ENCODE peak calls at places on chromosomes 13 and 19, in four cellular contexts. D is GM23338, R is suprapubic skin, B is IMR-90. S is an unnamed sample. For H3K4me1, the result is how much of the 10 kb centered on the place peaks cover.

GRCh38 chr13:96984061-96984508 is 10.2 kb downstream of the OXGR1 start:
- DNase-seq in D (peak), R (no peak), B (no peak), S (peak)

GRCh38 chr13:44003481-44003880 is 123.8 kb downstream of the LACC1 start:
- DNase-seq in D (no peak), R (no peak), B (no peak), S (no peak)

GRCh38 chr19:19059018-19059836 is 4.6 kb upstream of the SLC25A42 start:
- DNase-seq in D (no peak), R (no peak), B (no peak), S (no peak)

GRCh38 chr13:111479412-111479811 is 159.0 kb downstream of the TEX29 start:
- DNase-seq in D (no peak), R (peak), B (no peak), S (no peak)

GRCh38 chr19:32252333-32252669 is 93.1 kb upstream of the ZNF507 start:
- DNase-seq in D (no peak), R (no peak), B (no peak), S (no peak)

GRCh38 chr19:18848860-18849661 is 17.3 kb downstream of the UPF1 start:
- DNase-seq in D (no peak), R (peak), B (peak), S (peak)

GRCh38 chr13:94464771-94465170 is 14.7 kb downstream of the DCT start:
- DNase-seq in D (no peak), R (no peak), B (no peak), S (peak)

GRCh38 chr19:35458821-35459391 is 10.8 kb downstream of the FFAR2 start:
- DNase-seq in D (no peak), R (no peak), B (no peak), S (no peak)

GRCh38 chr19:57841364-57841763 is 8.3 kb upstream of the ZNF587 start:
- DNase-seq in D (no peak), R (no peak), B (no peak), S (peak)

GRCh38 chr13:57666554-57666953 is 35.0 kb downstream of the PCDH17 start:
- DNase-seq in D (no peak), R (no peak), B (no peak), S (no peak)

GRCh38 chr19:48396871-48397176 is 3.4 kb downstream of the GRIN2D start:
- DNase-seq in D (no peak), R (no peak), B (no peak), S (no peak)

GRCh38 chr19:22260499-22260898 is 25.7 kb upstream of the ZNF729 start:
- DNase-seq in D (no peak), R (no peak), B (no peak), S (no peak)

GRCh38 chr19:28488006-28488405 is 724.9 kb downstream of the UQCRFS1 start:
- DNase-seq in D (peak), R (no peak), B (no peak), S (no peak)

GRCh38 chr19:35756373-35757230 is at the start of gene HSPB6:
- DNase-seq in D (peak), R (no peak), B (peak), S (peak)

GRCh38 chr19:31626941-31627340 is 277.7 kb upstream of the TSHZ3 start:
- DNase-seq in D (no peak), R (no peak), B (no peak), S (no peak)

DNA sequence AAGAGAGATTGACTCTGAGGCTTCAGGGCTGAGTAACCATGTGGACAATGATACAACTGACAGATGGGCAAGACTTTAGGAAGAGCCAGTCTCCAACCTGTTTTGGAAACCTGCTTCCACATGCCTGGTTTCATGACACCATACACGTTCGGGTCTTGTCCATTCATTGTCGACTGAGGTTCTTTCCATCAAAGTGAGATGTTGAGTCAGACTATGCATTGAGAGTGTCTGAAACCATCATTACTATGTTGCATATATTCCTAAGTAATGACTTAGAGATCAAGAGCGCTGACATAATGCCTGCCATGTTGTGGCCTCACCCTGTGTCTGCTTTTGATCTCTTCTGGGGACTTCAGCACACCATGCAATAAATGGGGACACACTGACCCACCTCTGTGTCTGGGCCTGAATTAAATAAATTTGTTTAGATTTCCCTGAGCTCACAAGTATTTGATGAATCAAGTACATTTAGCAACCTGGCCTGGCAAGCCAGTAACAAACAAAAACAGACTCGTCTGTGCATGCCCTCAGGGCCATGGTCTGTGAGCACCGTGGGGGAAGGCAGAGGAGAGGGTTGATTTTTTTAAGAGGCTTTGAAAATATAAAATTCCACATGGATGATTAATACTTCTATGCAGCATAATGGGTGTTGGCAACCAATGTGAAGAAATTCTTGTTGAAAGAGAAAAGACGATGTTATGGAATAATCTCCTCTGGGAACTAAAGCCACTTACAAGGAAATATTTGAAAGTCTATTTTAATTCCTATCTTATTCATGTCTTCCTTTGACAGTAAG is 49.9 kb upstream of the UBAC2 start:
- DNase-seq in D (no peak), R (no peak), B (peak), S (peak)
- H3K4me3 ChIP-seq in D (no peak), R (no peak), B (no peak), S (peak)

GRCh38 chr13:109873351-109874123 is 87.2 kb upstream of the IRS2 start:
- DNase-seq in D (no peak), R (no peak), B (no peak), S (no peak)
- H3K4me1 ChIP-seq in D (under half), R (under half), B (under half), S (under half)

GRCh38 chr13:114078501-114079451 is 53.6 kb downstream of the RASA3 start:
- DNase-seq in D (no peak), R (peak), B (peak), S (peak)
- H3K27ac ChIP-seq in D (no peak), R (peak), B (no peak), S (peak)

DNA sequence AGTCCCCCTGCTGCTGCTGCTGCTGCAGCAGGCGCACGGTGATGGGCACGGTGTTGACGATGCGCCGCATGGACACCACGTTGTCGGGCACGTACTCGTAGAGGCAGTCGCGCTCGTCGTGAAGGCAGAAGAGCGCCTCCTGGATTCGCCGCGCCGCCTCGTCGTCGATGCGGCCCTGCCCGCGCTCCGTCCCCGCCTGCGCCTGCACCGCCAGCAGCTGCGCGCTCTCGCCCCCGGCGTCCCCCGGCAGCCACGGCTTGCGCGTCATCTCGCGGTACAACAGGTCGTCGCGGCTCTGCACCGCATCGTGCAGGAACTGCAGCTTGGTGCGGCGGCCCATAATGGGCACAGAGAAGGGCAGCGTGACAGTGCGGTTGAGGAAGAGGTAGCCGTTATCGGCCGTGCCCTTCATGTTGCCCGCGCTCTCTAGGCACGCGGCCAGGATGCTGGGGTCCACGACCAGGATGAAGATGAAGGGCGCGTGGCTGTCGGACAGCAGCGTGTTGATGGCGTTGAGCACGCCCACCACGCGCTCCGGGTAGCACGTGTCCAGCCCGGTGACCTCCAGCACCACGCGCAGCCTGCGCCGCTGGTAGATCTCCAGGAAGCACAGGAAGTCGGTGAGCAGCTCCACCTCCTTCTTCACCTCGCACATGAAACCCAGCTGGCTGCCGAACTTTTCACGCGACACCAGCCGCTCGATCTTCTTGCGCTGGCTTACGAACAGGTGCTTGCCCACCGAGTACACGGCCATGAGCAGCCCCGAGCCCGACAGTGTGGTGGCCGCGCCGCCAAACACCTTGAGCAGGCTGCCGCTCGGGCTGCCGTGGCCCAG is 8.1 kb downstream of the NKPD1 start:
- DNase-seq in D (peak), R (no peak), B (peak), S (peak)
- H3K4me3 ChIP-seq in D (peak), R (peak), B (peak), S (peak)

DNA sequence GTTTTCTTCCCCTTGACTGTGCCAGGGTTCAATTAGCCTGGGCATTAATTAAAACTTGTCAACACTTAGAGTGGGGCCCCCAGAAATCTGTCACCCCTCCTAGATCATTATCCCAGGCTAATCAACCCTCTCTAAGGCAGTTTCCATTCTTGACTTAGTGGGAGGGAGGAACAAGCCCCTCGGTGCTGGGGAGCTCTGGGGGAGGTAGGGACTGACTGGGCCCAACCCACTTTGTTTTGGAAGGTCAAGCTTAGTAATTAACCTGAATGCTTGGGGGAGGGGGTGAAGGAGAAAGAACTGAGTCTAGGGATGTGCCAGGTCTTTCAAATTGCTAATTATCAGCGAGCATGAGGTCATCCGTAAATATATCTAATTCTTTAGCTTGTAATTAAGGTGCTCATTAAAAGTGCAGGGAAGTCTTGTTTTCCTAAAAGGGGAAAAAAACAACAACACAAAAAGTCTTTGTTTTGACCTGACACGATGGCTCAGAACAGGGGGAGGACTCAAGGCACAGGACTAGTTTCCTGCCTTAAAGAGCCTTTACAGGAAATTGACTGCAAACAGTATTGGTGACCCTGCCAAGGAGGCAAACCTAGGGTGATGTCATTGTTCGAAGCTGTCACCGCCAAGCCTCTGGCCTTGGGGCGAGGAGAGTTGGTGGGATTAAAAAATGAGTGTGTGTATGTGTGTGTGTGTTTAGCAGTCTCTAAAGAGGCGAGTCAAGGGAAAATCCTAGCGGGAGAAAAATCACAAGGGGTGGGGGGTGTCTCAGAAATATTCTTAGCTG is 19.4 kb downstream of the ACTN4 start:
- DNase-seq in D (no peak), R (no peak), B (peak), S (peak)
- H3K4me1 ChIP-seq in D (half or more), R (half or more), B (half or more), S (half or more)

GRCh38 chr13:33275916-33276315 is 9.6 kb downstream of the STARD13 start:
- DNase-seq in D (no peak), R (no peak), B (peak), S (peak)
- H3K27ac ChIP-seq in D (no peak), R (peak), B (peak), S (peak)

GRCh38 chr19:39845172-39845571 is 1.0 kb downstream of the FBL start:
- DNase-seq in D (no peak), R (no peak), B (no peak), S (peak)
- H3K4me3 ChIP-seq in D (peak), R (peak), B (peak), S (peak)

GRCh38 chr19:17720487-17720839 is 1.2 kb downstream of the MAP1S start:
- DNase-seq in D (no peak), R (no peak), B (no peak), S (peak)

GRCh38 chr19:17719730-17720486 is 628 bp downstream of the MAP1S start:
- DNase-seq in D (peak), R (no peak), B (no peak), S (peak)

GRCh38 chr19:17721821-17722220 is 2.5 kb downstream of the MAP1S start:
- DNase-seq in D (no peak), R (no peak), B (peak), S (peak)

GRCh38 chr19:17718467-17718987 is 753 bp upstream of the MAP1S start:
- DNase-seq in D (no peak), R (no peak), B (no peak), S (no peak)

DNA sequence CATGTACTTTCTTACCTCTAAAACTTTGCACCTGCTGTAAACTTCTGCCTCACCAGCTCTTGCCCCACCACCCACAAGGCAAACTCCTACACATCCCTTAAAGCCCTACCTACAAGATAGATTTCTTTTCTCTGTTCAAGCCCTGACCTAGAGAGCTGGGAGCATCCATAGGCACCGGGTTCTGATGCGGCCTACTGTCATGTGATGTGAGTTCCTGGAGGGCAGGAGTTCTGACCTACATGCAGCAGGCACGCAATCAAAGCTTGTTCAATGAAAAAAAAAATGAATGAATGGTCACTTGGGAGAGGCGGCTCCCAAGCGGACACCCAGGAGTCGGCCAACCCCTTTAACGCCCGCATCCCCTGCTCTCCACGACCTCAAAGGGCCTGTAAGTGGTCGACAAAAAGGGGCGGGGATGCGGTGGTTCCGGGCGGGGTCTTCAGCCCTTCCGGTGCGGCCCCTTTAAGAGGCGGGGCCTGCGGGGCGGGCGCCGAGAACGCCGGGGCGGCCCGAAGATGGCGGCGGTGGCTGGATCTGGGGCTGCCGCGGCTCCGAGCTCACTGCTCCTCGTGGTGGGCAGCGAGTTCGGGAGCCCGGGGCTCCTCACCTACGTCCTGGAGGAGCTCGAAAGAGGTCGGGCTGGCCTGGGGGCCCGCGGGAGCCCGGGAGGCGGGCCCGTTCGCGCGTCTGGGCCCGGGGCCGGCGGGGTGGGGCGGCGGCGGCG is at the start of gene MAP1S:
- DNase-seq in D (peak), R (no peak), B (peak), S (peak)
- H3K4me1 ChIP-seq in D (under half), R (under half), B (under half), S (under half)

GRCh38 chr19:3276341-3276799 is 51.9 kb downstream of the CELF5 start:
- DNase-seq in D (peak), R (no peak), B (no peak), S (no peak)

GRCh38 chr19:3274245-3275067 is 50.0 kb downstream of the CELF5 start:
- DNase-seq in D (no peak), R (no peak), B (no peak), S (no peak)

GRCh38 chr19:3277649-3278048 is 53.2 kb downstream of the CELF5 start:
- DNase-seq in D (no peak), R (no peak), B (no peak), S (no peak)

GRCh38 chr19:3275068-3275582 is 50.7 kb downstream of the CELF5 start:
- DNase-seq in D (peak), R (no peak), B (no peak), S (no peak)

GRCh38 chr19:3275583-3276340 is 51.3 kb downstream of the CELF5 start:
- DNase-seq in D (peak), R (no peak), B (peak), S (peak)
- H3K27ac ChIP-seq in D (peak), R (no peak), B (no peak), S (no peak)